ENCODE peak calls at places on chromosome 4, in five cellular contexts. J is HFFc6, E is non-pigmented ciliary epithelial cell, M is astrocyte of the cerebellum, Y is COLO829. O is an unnamed sample.

GRCh38 chr4:79584902-79585301 is 176.9 kb upstream of the GK2 start:
- DNase-seq in J (no peak), E (no peak), M (no peak), Y (no peak), O (no peak)

GRCh38 chr4:131113273-131113672 is 2017.3 kb downstream of the C4orf33 start:
- DNase-seq in J (no peak), E (no peak), M (no peak), Y (no peak), O (no peak)

GRCh38 chr4:153418114-153418513 is 48.0 kb upstream of the TMEM131L start:
- DNase-seq in J (no peak), E (no peak), M (no peak), Y (no peak), O (no peak)

GRCh38 chr4:137609693-137610450 is 77.6 kb upstream of the PCDH18 start:
- DNase-seq in J (peak), E (no peak), M (no peak), Y (peak), O (no peak)

GRCh38 chr4:183403486-183403885 is 41.0 kb upstream of the CDKN2AIP start:
- DNase-seq in J (no peak), E (no peak), M (no peak), Y (no peak), O (no peak)

GRCh38 chr4:164888096-164888495 is 11.1 kb downstream of the APELA start:
- DNase-seq in J (no peak), E (no peak), M (no peak), Y (no peak), O (no peak)

GRCh38 chr4:86403575-86403974 is 43.7 kb upstream of the MAPK10 start:
- DNase-seq in J (no peak), E (no peak), M (no peak), Y (no peak), O (no peak)

GRCh38 chr4:6044276-6044675 is 26.0 kb upstream of the C4orf50 start:
- DNase-seq in J (no peak), E (no peak), M (no peak), Y (no peak), O (no peak)

GRCh38 chr4:69759189-69759604 is 1.2 kb downstream of the SULT1B1 start:
- DNase-seq in J (no peak), E (no peak), M (no peak), Y (no peak), O (no peak)

GRCh38 chr4:153258750-153259149 is 54.5 kb downstream of the TRIM2 start:
- DNase-seq in J (no peak), E (no peak), M (no peak), Y (no peak), O (no peak)

GRCh38 chr4:156695163-156695562 is 276.4 kb downstream of the PDGFC start:
- DNase-seq in J (no peak), E (no peak), M (no peak), Y (no peak), O (no peak)

GRCh38 chr4:55947254-55947882 is 1.4 kb upstream of the CEP135 start:
- DNase-seq in J (peak), E (no peak), M (peak), Y (peak), O (no peak)

GRCh38 chr4:101418055-101418454 is 70.7 kb upstream of the PPP3CA start:
- DNase-seq in J (no peak), E (no peak), M (peak), Y (no peak), O (no peak)

GRCh38 chr4:6910340-6910959 is 824 bp downstream of the TBC1D14 start:
- DNase-seq in J (no peak), E (no peak), M (no peak), Y (peak), O (no peak)

GRCh38 chr4:78652282-78652876 is 100.8 kb downstream of the ANXA3 start:
- DNase-seq in J (no peak), E (no peak), M (peak), Y (no peak), O (no peak)

GRCh38 chr4:119197772-119198212 is 14.7 kb upstream of the USP53 start:
- DNase-seq in J (no peak), E (no peak), M (no peak), Y (no peak), O (no peak)

GRCh38 chr4:184536070-184536880 is 61.9 kb upstream of the IRF2 start:
- DNase-seq in J (no peak), E (no peak), M (no peak), Y (no peak), O (no peak)

GRCh38 chr4:72631296-72631695 is 62.3 kb upstream of the ADAMTS3 start:
- DNase-seq in J (peak), E (peak), M (peak), Y (peak), O (no peak)

GRCh38 chr4:186942745-186943606 is 219.3 kb upstream of the FAT1 start:
- DNase-seq in J (no peak), E (no peak), M (no peak), Y (no peak), O (no peak)

GRCh38 chr4:2081540-2081939 is 22.4 kb downstream of the NAT8L start:
- DNase-seq in J (no peak), E (no peak), M (no peak), Y (no peak), O (peak)

GRCh38 chr4:152118108-152118507 is 357.3 kb upstream of the GATB start:
- DNase-seq in J (no peak), E (no peak), M (no peak), Y (no peak), O (no peak)

GRCh38 chr4:77473509-77473908 is 132.1 kb upstream of the CXCL13 start:
- DNase-seq in J (peak), E (no peak), M (no peak), Y (peak), O (no peak)

GRCh38 chr4:108885211-108885610 is 122.4 kb upstream of the ETNPPL start:
- DNase-seq in J (peak), E (peak), M (no peak), Y (peak), O (no peak)

GRCh38 chr4:2799444-2799911 is 6.6 kb downstream of the SH3BP2 start:
- DNase-seq in J (no peak), E (no peak), M (no peak), Y (no peak), O (peak)

GRCh38 chr4:19983072-19983471 is 268.6 kb upstream of the SLIT2 start:
- DNase-seq in J (peak), E (peak), M (peak), Y (no peak), O (no peak)

GRCh38 chr4:89254847-89255246 is 52.8 kb downstream of the GPRIN3 start:
- DNase-seq in J (peak), E (peak), M (no peak), Y (peak), O (no peak)

GRCh38 chr4:89316931-89317366 is 9.3 kb upstream of the GPRIN3 start:
- DNase-seq in J (peak), E (peak), M (no peak), Y (no peak), O (no peak)

GRCh38 chr4:78565971-78566372 is 14.4 kb downstream of the ANXA3 start:
- DNase-seq in J (peak), E (no peak), M (no peak), Y (peak), O (no peak)

GRCh38 chr4:127601029-127601428 is 31.7 kb upstream of the INTU start:
- DNase-seq in J (peak), E (no peak), M (no peak), Y (no peak), O (no peak)

GRCh38 chr4:154566639-154567204 is 3.9 kb downstream of the FGB start:
- DNase-seq in J (no peak), E (peak), M (no peak), Y (no peak), O (no peak)

GRCh38 chr4:146590801-146591200 is 47.9 kb upstream of the POU4F2 start:
- DNase-seq in J (no peak), E (no peak), M (no peak), Y (no peak), O (no peak)

O was measured in suprapubic skin.